ENCODE peak calls at places on chromosomes 11 and 22, in seven cellular contexts. One of them, this sample, is unnamed.
A peak's percentile ranks its signal among the peaks of the same experiment; 100 is the strongest.

GRCh38 chr11:62664405-62665074 is 470 bp downstream of the C11orf98 start:
- DNase-seq in MCF 10A: peak; percentile 65
- DNase-seq in K562: peak; percentile 67
- DNase-seq in mesothelial cell of epicardium: no peak
- DNase-seq in fibroblast of pulmonary artery: peak; percentile 48
- DNase-seq in SHP77 treated with DMSO at 0.1 percent for 48 hours: no peak
- DNase-seq in fibroblast of lung: no peak
- DNase-seq in this sample: peak; percentile 24

GRCh38 chr11:112795142-112795815 is 165.9 kb upstream of the NCAM1 start:
- DNase-seq in MCF 10A: peak; percentile 72
- DNase-seq in K562: peak; percentile 60
- DNase-seq in mesothelial cell of epicardium: no peak
- DNase-seq in fibroblast of pulmonary artery: peak; percentile 69
- DNase-seq in SHP77 treated with DMSO at 0.1 percent for 48 hours: no peak
- DNase-seq in fibroblast of lung: peak; percentile 20
- DNase-seq in this sample: peak; percentile 20

GRCh38 chr22:37302617-37303555 is 20.6 kb downstream of the CYTH4 start:
- DNase-seq in MCF 10A: no peak
- DNase-seq in K562: no peak
- DNase-seq in mesothelial cell of epicardium: no peak
- DNase-seq in fibroblast of pulmonary artery: no peak
- DNase-seq in SHP77 treated with DMSO at 0.1 percent for 48 hours: no peak
- DNase-seq in fibroblast of lung: no peak
- DNase-seq in this sample: no peak

GRCh38 chr11:34052608-34053160 is 1.2 kb downstream of the CAPRIN1 start:
- DNase-seq in MCF 10A: peak; percentile 21
- DNase-seq in K562: peak; percentile 47
- DNase-seq in mesothelial cell of epicardium: no peak
- DNase-seq in fibroblast of pulmonary artery: no peak
- DNase-seq in SHP77 treated with DMSO at 0.1 percent for 48 hours: no peak
- DNase-seq in fibroblast of lung: no peak
- DNase-seq in this sample: peak; percentile 30

GRCh38 chr11:12684354-12684753 is 10.1 kb downstream of the TEAD1 start:
- DNase-seq in MCF 10A: no peak
- DNase-seq in K562: no peak
- DNase-seq in mesothelial cell of epicardium: no peak
- DNase-seq in fibroblast of pulmonary artery: no peak
- DNase-seq in SHP77 treated with DMSO at 0.1 percent for 48 hours: no peak
- DNase-seq in fibroblast of lung: no peak
- DNase-seq in this sample: no peak

GRCh38 chr11:96899971-96900370 is 510.2 kb downstream of the JRKL start:
- DNase-seq in MCF 10A: no peak
- DNase-seq in K562: no peak
- DNase-seq in mesothelial cell of epicardium: no peak
- DNase-seq in fibroblast of pulmonary artery: no peak
- DNase-seq in SHP77 treated with DMSO at 0.1 percent for 48 hours: no peak
- DNase-seq in fibroblast of lung: no peak
- DNase-seq in this sample: no peak

GRCh38 chr22:32676196-32676595 is 125.3 kb upstream of the TIMP3 start:
- DNase-seq in MCF 10A: peak; percentile 36
- DNase-seq in K562: no peak
- DNase-seq in mesothelial cell of epicardium: no peak
- DNase-seq in fibroblast of pulmonary artery: no peak
- DNase-seq in SHP77 treated with DMSO at 0.1 percent for 48 hours: no peak
- DNase-seq in fibroblast of lung: no peak
- DNase-seq in this sample: no peak

GRCh38 chr11:2806351-2807058 is 79.1 kb downstream of the CDKN1C start:
- DNase-seq in MCF 10A: no peak
- DNase-seq in K562: no peak
- DNase-seq in mesothelial cell of epicardium: peak; percentile 19
- DNase-seq in fibroblast of pulmonary artery: no peak
- DNase-seq in SHP77 treated with DMSO at 0.1 percent for 48 hours: no peak
- DNase-seq in fibroblast of lung: no peak
- DNase-seq in this sample: no peak

GRCh38 chr11:5266609-5267008 is 3.1 kb downstream of the HBE1 start:
- DNase-seq in MCF 10A: no peak
- DNase-seq in K562: no peak
- DNase-seq in mesothelial cell of epicardium: no peak
- DNase-seq in fibroblast of pulmonary artery: no peak
- DNase-seq in SHP77 treated with DMSO at 0.1 percent for 48 hours: no peak
- DNase-seq in fibroblast of lung: no peak
- DNase-seq in this sample: no peak

GRCh38 chr11:93846411-93846810 is 4.0 kb downstream of the VSTM5 start:
- DNase-seq in MCF 10A: no peak
- DNase-seq in K562: no peak
- DNase-seq in mesothelial cell of epicardium: no peak
- DNase-seq in fibroblast of pulmonary artery: no peak
- DNase-seq in SHP77 treated with DMSO at 0.1 percent for 48 hours: no peak
- DNase-seq in fibroblast of lung: peak; percentile 9
- DNase-seq in this sample: peak; percentile 19

GRCh38 chr11:123431619-123432018 is 1.6 kb downstream of the GRAMD1B start:
- DNase-seq in MCF 10A: no peak
- DNase-seq in K562: no peak
- DNase-seq in mesothelial cell of epicardium: no peak
- DNase-seq in fibroblast of pulmonary artery: no peak
- DNase-seq in SHP77 treated with DMSO at 0.1 percent for 48 hours: no peak
- DNase-seq in fibroblast of lung: no peak
- DNase-seq in this sample: no peak

GRCh38 chr22:46010951-46011626 is 34.1 kb upstream of the WNT7B start:
- DNase-seq in MCF 10A: no peak
- DNase-seq in K562: no peak
- DNase-seq in mesothelial cell of epicardium: no peak
- DNase-seq in fibroblast of pulmonary artery: no peak
- DNase-seq in SHP77 treated with DMSO at 0.1 percent for 48 hours: peak; percentile 78
- DNase-seq in fibroblast of lung: no peak
- DNase-seq in this sample: no peak

GRCh38 chr11:108048269-108048668 is 39.6 kb downstream of the CUL5 start:
- DNase-seq in MCF 10A: no peak
- DNase-seq in K562: no peak
- DNase-seq in mesothelial cell of epicardium: no peak
- DNase-seq in fibroblast of pulmonary artery: no peak
- DNase-seq in SHP77 treated with DMSO at 0.1 percent for 48 hours: no peak
- DNase-seq in fibroblast of lung: no peak
- DNase-seq in this sample: no peak

GRCh38 chr11:126186708-126187481 is 24.6 kb downstream of the RPUSD4 start:
- DNase-seq in MCF 10A: no peak
- DNase-seq in K562: no peak
- DNase-seq in mesothelial cell of epicardium: no peak
- DNase-seq in fibroblast of pulmonary artery: no peak
- DNase-seq in SHP77 treated with DMSO at 0.1 percent for 48 hours: no peak
- DNase-seq in fibroblast of lung: no peak
- DNase-seq in this sample: peak; percentile 18

GRCh38 chr11:128715691-128716153 is 21.9 kb downstream of the FLI1 start:
- DNase-seq in MCF 10A: no peak
- DNase-seq in K562: no peak
- DNase-seq in mesothelial cell of epicardium: no peak
- DNase-seq in fibroblast of pulmonary artery: peak; percentile 96
- DNase-seq in SHP77 treated with DMSO at 0.1 percent for 48 hours: no peak
- DNase-seq in fibroblast of lung: peak; percentile 13
- DNase-seq in this sample: peak; percentile 52

GRCh38 chr11:45543808-45544422 is 121.5 kb downstream of the CHST1 start:
- DNase-seq in MCF 10A: peak; percentile 54
- DNase-seq in K562: peak; percentile 47
- DNase-seq in mesothelial cell of epicardium: no peak
- DNase-seq in fibroblast of pulmonary artery: peak; percentile 50
- DNase-seq in SHP77 treated with DMSO at 0.1 percent for 48 hours: no peak
- DNase-seq in fibroblast of lung: peak; percentile 5
- DNase-seq in this sample: no peak

GRCh38 chr11:126355926-126356897 is 726 bp downstream of the ST3GAL4 start:
- DNase-seq in MCF 10A: peak; percentile 68
- DNase-seq in K562: peak; percentile 52
- DNase-seq in mesothelial cell of epicardium: no peak
- DNase-seq in fibroblast of pulmonary artery: no peak
- DNase-seq in SHP77 treated with DMSO at 0.1 percent for 48 hours: no peak
- DNase-seq in fibroblast of lung: no peak
- DNase-seq in this sample: peak; percentile 81

GRCh38 chr11:66915046-66915832 is 42.9 kb downstream of the PC start:
- DNase-seq in MCF 10A: no peak
- DNase-seq in K562: peak; percentile 55
- DNase-seq in mesothelial cell of epicardium: no peak
- DNase-seq in fibroblast of pulmonary artery: no peak
- DNase-seq in SHP77 treated with DMSO at 0.1 percent for 48 hours: no peak
- DNase-seq in fibroblast of lung: no peak
- DNase-seq in this sample: no peak

GRCh38 chr11:113574586-113574985 is 99.4 kb upstream of the DRD2 start:
- DNase-seq in MCF 10A: no peak
- DNase-seq in K562: no peak
- DNase-seq in mesothelial cell of epicardium: no peak
- DNase-seq in fibroblast of pulmonary artery: no peak
- DNase-seq in SHP77 treated with DMSO at 0.1 percent for 48 hours: no peak
- DNase-seq in fibroblast of lung: no peak
- DNase-seq in this sample: no peak

GRCh38 chr22:45334068-45334467 is 24.3 kb downstream of the FAM118A start:
- DNase-seq in MCF 10A: no peak
- DNase-seq in K562: no peak
- DNase-seq in mesothelial cell of epicardium: no peak
- DNase-seq in fibroblast of pulmonary artery: no peak
- DNase-seq in SHP77 treated with DMSO at 0.1 percent for 48 hours: no peak
- DNase-seq in fibroblast of lung: no peak
- DNase-seq in this sample: no peak

GRCh38 chr11:12199231-12199948 is 89.0 kb downstream of the MICAL2 start:
- DNase-seq in MCF 10A: no peak
- DNase-seq in K562: peak; percentile 72
- DNase-seq in mesothelial cell of epicardium: no peak
- DNase-seq in fibroblast of pulmonary artery: no peak
- DNase-seq in SHP77 treated with DMSO at 0.1 percent for 48 hours: no peak
- DNase-seq in fibroblast of lung: no peak
- DNase-seq in this sample: no peak

GRCh38 chr11:23679041-23679440 is 817.8 kb upstream of the LUZP2 start:
- DNase-seq in MCF 10A: no peak
- DNase-seq in K562: no peak
- DNase-seq in mesothelial cell of epicardium: no peak
- DNase-seq in fibroblast of pulmonary artery: no peak
- DNase-seq in SHP77 treated with DMSO at 0.1 percent for 48 hours: no peak
- DNase-seq in fibroblast of lung: no peak
- DNase-seq in this sample: no peak

GRCh38 chr11:63906585-63906984 is 10.4 kb downstream of the RCOR2 start:
- DNase-seq in MCF 10A: no peak
- DNase-seq in K562: peak; percentile 52
- DNase-seq in mesothelial cell of epicardium: no peak
- DNase-seq in fibroblast of pulmonary artery: peak; percentile 32
- DNase-seq in SHP77 treated with DMSO at 0.1 percent for 48 hours: no peak
- DNase-seq in fibroblast of lung: no peak
- DNase-seq in this sample: peak; percentile 50

GRCh38 chr11:109423114-109423859 is 1.3 kb downstream of the C11orf87 start:
- DNase-seq in MCF 10A: no peak
- DNase-seq in K562: no peak
- DNase-seq in mesothelial cell of epicardium: no peak
- DNase-seq in fibroblast of pulmonary artery: peak; percentile 15
- DNase-seq in SHP77 treated with DMSO at 0.1 percent for 48 hours: no peak
- DNase-seq in fibroblast of lung: peak; percentile 5
- DNase-seq in this sample: peak; percentile 4

GRCh38 chr11:63687845-63688244 is 6.5 kb downstream of the RTN3 start:
- DNase-seq in MCF 10A: no peak
- DNase-seq in K562: no peak
- DNase-seq in mesothelial cell of epicardium: no peak
- DNase-seq in fibroblast of pulmonary artery: no peak
- DNase-seq in SHP77 treated with DMSO at 0.1 percent for 48 hours: no peak
- DNase-seq in fibroblast of lung: no peak
- DNase-seq in this sample: no peak

GRCh38 chr11:47587039-47587675 is 679 bp downstream of the FAM180B start:
- DNase-seq in MCF 10A: peak; percentile 23
- DNase-seq in K562: no peak
- DNase-seq in mesothelial cell of epicardium: no peak
- DNase-seq in fibroblast of pulmonary artery: no peak
- DNase-seq in SHP77 treated with DMSO at 0.1 percent for 48 hours: no peak
- DNase-seq in fibroblast of lung: no peak
- DNase-seq in this sample: peak; percentile 48

GRCh38 chr11:36292311-36292722 is 3.1 kb upstream of the COMMD9 start:
- DNase-seq in MCF 10A: peak; percentile 55
- DNase-seq in K562: peak; percentile 49
- DNase-seq in mesothelial cell of epicardium: no peak
- DNase-seq in fibroblast of pulmonary artery: peak; percentile 68
- DNase-seq in SHP77 treated with DMSO at 0.1 percent for 48 hours: no peak
- DNase-seq in fibroblast of lung: peak; percentile 61
- DNase-seq in this sample: peak; percentile 60

GRCh38 chr11:11149671-11150459 is 203.2 kb downstream of the CSNK2A3 start:
- DNase-seq in MCF 10A: no peak
- DNase-seq in K562: no peak
- DNase-seq in mesothelial cell of epicardium: no peak
- DNase-seq in fibroblast of pulmonary artery: no peak
- DNase-seq in SHP77 treated with DMSO at 0.1 percent for 48 hours: no peak
- DNase-seq in fibroblast of lung: no peak
- DNase-seq in this sample: no peak

This sample was measured in foreskin fibroblast.